ENCODE peak calls at places on chromosomes 1 and 21, in seven cellular contexts. H, T, J, S, Y, C and F are unnamed samples.

GRCh38 chr1:214993419-214993818 is 89.1 kb upstream of the KCNK2 start:
- DNase-seq in H (no peak), T (no peak), J (no peak), S (no peak), Y (no peak), C (no peak), F (no peak)

GRCh38 chr1:16249838-16250241 is 12.9 kb upstream of the CPLANE2 start:
- DNase-seq in H (peak; percentile 90), T (no peak), J (peak; percentile 24), S (no peak), Y (no peak), C (no peak), F (no peak)

GRCh38 chr1:183477986-183478781 is 5.9 kb downstream of the SMG7 start:
- DNase-seq in H (no peak), T (no peak), J (no peak), S (no peak), Y (no peak), C (no peak), F (no peak)

GRCh38 chr1:159856576-159856975 is 5.9 kb downstream of the VSIG8 start:
- DNase-seq in H (no peak), T (no peak), J (no peak), S (no peak), Y (no peak), C (no peak), F (no peak)

GRCh38 chr1:198681247-198681646 is 42.4 kb downstream of the PTPRC start:
- DNase-seq in H (no peak), T (no peak), J (no peak), S (no peak), Y (no peak), C (no peak), F (no peak)

GRCh38 chr21:42624095-42624830 is 29.2 kb upstream of the PDE9A start:
- DNase-seq in H (no peak), T (no peak), J (no peak), S (no peak), Y (no peak), C (no peak), F (no peak)

GRCh38 chr1:111334169-111334568 is 43.5 kb downstream of the CHIA start:
- DNase-seq in H (no peak), T (peak; percentile 40), J (no peak), S (peak; percentile 47), Y (peak; percentile 34), C (no peak), F (no peak)

GRCh38 chr1:29719253-29719652 is 482.9 kb downstream of the PTPRU start:
- DNase-seq in H (no peak), T (no peak), J (no peak), S (no peak), Y (no peak), C (no peak), F (no peak)

GRCh38 chr1:69016468-69016867 is 519.6 kb upstream of the DEPDC1 start:
- DNase-seq in H (no peak), T (no peak), J (no peak), S (no peak), Y (no peak), C (no peak), F (no peak)

GRCh38 chr21:44925027-44925755 is 4.5 kb upstream of the ITGB2 start:
- DNase-seq in H (no peak), T (no peak), J (no peak), S (no peak), Y (no peak), C (no peak), F (no peak)

GRCh38 chr1:160209041-160209655 is 4.0 kb downstream of the PEA15 start:
- DNase-seq in H (no peak), T (no peak), J (no peak), S (no peak), Y (no peak), C (no peak), F (no peak)

GRCh38 chr1:189859385-189859977 is 618.2 kb downstream of the BRINP3 start:
- DNase-seq in H (no peak), T (no peak), J (no peak), S (no peak), Y (no peak), C (peak; percentile 9), F (no peak)

GRCh38 chr1:86756062-86756406 is 51.7 kb downstream of the SH3GLB1 start:
- DNase-seq in H (no peak), T (no peak), J (peak; percentile 86), S (no peak), Y (no peak), C (no peak), F (no peak)

GRCh38 chr1:207713529-207713928 is 38.3 kb upstream of the CD46 start:
- DNase-seq in H (no peak), T (no peak), J (no peak), S (no peak), Y (no peak), C (no peak), F (no peak)

GRCh38 chr1:182259229-182259872 is 132.2 kb downstream of the GLUL start:
- DNase-seq in H (peak; percentile 67), T (peak; percentile 34), J (no peak), S (no peak), Y (peak; percentile 26), C (no peak), F (peak; percentile 61)

GRCh38 chr1:226825037-226825745 is 45.2 kb upstream of the PSEN2 start:
- DNase-seq in H (no peak), T (no peak), J (no peak), S (no peak), Y (no peak), C (no peak), F (no peak)

GRCh38 chr1:239575113-239575512 is 188.7 kb downstream of the CHRM3 start:
- DNase-seq in H (no peak), T (no peak), J (no peak), S (no peak), Y (no peak), C (no peak), F (no peak)

GRCh38 chr1:66315675-66316074 is 218.3 kb upstream of the SGIP1 start:
- DNase-seq in H (no peak), T (no peak), J (no peak), S (no peak), Y (no peak), C (no peak), F (no peak)

GRCh38 chr21:21268061-21268471 is 269.9 kb downstream of the NCAM2 start:
- DNase-seq in H (no peak), T (no peak), J (no peak), S (no peak), Y (no peak), C (no peak), F (no peak)

GRCh38 chr1:160374701-160375443 is 8.0 kb downstream of the NHLH1 start:
- DNase-seq in H (no peak), T (no peak), J (no peak), S (no peak), Y (no peak), C (peak; percentile 28), F (no peak)